ENCODE peak calls at places on chromosomes 3 and 15, in nine cellular contexts. N, H, Q, W, C, P, G, R and A are unnamed samples.
A peak's percentile ranks its signal among the peaks of the same experiment; 100 is the strongest.

GRCh38 chr3:52851348-52851747 is 16.5 kb upstream of the MUSTN1 start:
- DNase-seq in N (peak; percentile 93), H (peak; percentile 31), Q (no peak), W (peak; percentile 75), C (no peak), P (no peak), G (peak; percentile 78), R (peak; percentile 23), A (no peak)

GRCh38 chr3:10248984-10249748 is 907 bp downstream of the TATDN2 start:
- DNase-seq in N (peak; percentile 60), H (peak; percentile 13), Q (peak; percentile 47), W (no peak), C (peak; percentile 57), P (no peak), G (peak; percentile 28), R (no peak), A (no peak)

GRCh38 chr15:40048155-40048792 is 9.3 kb upstream of the SRP14 start:
- DNase-seq in N (no peak), H (no peak), Q (no peak), W (no peak), C (peak; percentile 67), P (no peak), G (no peak), R (no peak), A (no peak)

GRCh38 chr15:70974004-70974832 is 81.6 kb downstream of the LRRC49 start:
- DNase-seq in N (no peak), H (peak; percentile 0), Q (no peak), W (peak; percentile 11), C (peak; percentile 34), P (no peak), G (peak; percentile 8), R (no peak), A (no peak)

GRCh38 chr15:50256188-50257041 is 9.1 kb downstream of the HDC start:
- DNase-seq in N (no peak), H (no peak), Q (no peak), W (no peak), C (no peak), P (no peak), G (no peak), R (no peak), A (no peak)

GRCh38 chr15:36591534-36592411 is 12.3 kb downstream of the CDIN1 start:
- DNase-seq in N (no peak), H (peak; percentile 18), Q (peak; percentile 39), W (no peak), C (no peak), P (no peak), G (no peak), R (no peak), A (no peak)

GRCh38 chr3:10772230-10773161 is 43.5 kb upstream of the SLC6A11 start:
- DNase-seq in N (peak; percentile 33), H (no peak), Q (no peak), W (no peak), C (no peak), P (no peak), G (peak; percentile 38), R (no peak), A (no peak)

GRCh38 chr3:165254812-165255211 is 58.6 kb upstream of the SLITRK3 start:
- DNase-seq in N (peak; percentile 3), H (peak; percentile 11), Q (no peak), W (peak; percentile 61), C (no peak), P (no peak), G (peak; percentile 30), R (peak; percentile 29), A (no peak)

GRCh38 chr3:103002447-103002846 is 567.6 kb downstream of the ZPLD1 start:
- DNase-seq in N (no peak), H (no peak), Q (no peak), W (no peak), C (no peak), P (peak; percentile 13), G (no peak), R (peak; percentile 85), A (no peak)

GRCh38 chr15:100224206-100225185 is 117.3 kb downstream of the ADAMTS17 start:
- DNase-seq in N (peak; percentile 61), H (no peak), Q (no peak), W (peak; percentile 94), C (no peak), P (no peak), G (no peak), R (no peak), A (no peak)

GRCh38 chr15:65213241-65213640 is 2.0 kb upstream of the CILP start:
- DNase-seq in N (no peak), H (no peak), Q (no peak), W (no peak), C (no peak), P (no peak), G (no peak), R (no peak), A (no peak)

GRCh38 chr15:95953032-95953431 is 377.5 kb upstream of the NR2F2 start:
- DNase-seq in N (no peak), H (no peak), Q (no peak), W (no peak), C (no peak), P (no peak), G (no peak), R (no peak), A (no peak)

GRCh38 chr15:75650908-75651809 is 3.4 kb downstream of the SNX33 start:
- DNase-seq in N (no peak), H (no peak), Q (peak; percentile 72), W (no peak), C (no peak), P (no peak), G (no peak), R (no peak), A (no peak)

GRCh38 chr3:112958749-112959560 is 15.9 kb downstream of the CD200R1 start:
- DNase-seq in N (no peak), H (no peak), Q (no peak), W (no peak), C (no peak), P (no peak), G (no peak), R (no peak), A (no peak)

GRCh38 chr15:56254270-56254669 is 10.6 kb upstream of the RFX7 start:
- DNase-seq in N (no peak), H (no peak), Q (no peak), W (no peak), C (no peak), P (no peak), G (no peak), R (no peak), A (no peak)

GRCh38 chr15:96851613-96852012 is 521.1 kb downstream of the NR2F2 start:
- DNase-seq in N (no peak), H (no peak), Q (no peak), W (peak; percentile 87), C (no peak), P (no peak), G (no peak), R (no peak), A (no peak)

GRCh38 chr3:35393916-35394315 is 245.4 kb upstream of the ARPP21 start:
- DNase-seq in N (no peak), H (no peak), Q (no peak), W (no peak), C (no peak), P (peak; percentile 66), G (no peak), R (no peak), A (no peak)

GRCh38 chr3:41064070-41064469 is 135.2 kb upstream of the CTNNB1 start:
- DNase-seq in N (no peak), H (no peak), Q (no peak), W (no peak), C (no peak), P (no peak), G (no peak), R (no peak), A (no peak)

GRCh38 chr3:44058022-44058867 is 183.4 kb upstream of the TOPAZ1 start:
- DNase-seq in N (peak; percentile 31), H (no peak), Q (no peak), W (no peak), C (peak; percentile 81), P (peak; percentile 3), G (no peak), R (no peak), A (peak; percentile 87)

GRCh38 chr3:41751597-41751996 is 210.3 kb downstream of the ULK4 start:
- DNase-seq in N (no peak), H (no peak), Q (no peak), W (no peak), C (peak; percentile 5), P (no peak), G (no peak), R (no peak), A (no peak)

GRCh38 chr15:31499953-31500808 is 173.5 kb downstream of the KLF13 start:
- DNase-seq in N (no peak), H (no peak), Q (no peak), W (no peak), C (no peak), P (no peak), G (no peak), R (no peak), A (no peak)

GRCh38 chr15:100525894-100526512 is 2.7 kb downstream of the CERS3 start:
- DNase-seq in N (no peak), H (peak; percentile 50), Q (peak; percentile 73), W (no peak), C (no peak), P (no peak), G (no peak), R (no peak), A (no peak)

GRCh38 chr3:16864610-16865313 is 20.0 kb upstream of the PLCL2 start:
- DNase-seq in N (no peak), H (no peak), Q (no peak), W (no peak), C (no peak), P (no peak), G (no peak), R (no peak), A (no peak)